ENCODE peak calls at places on chromosomes 2 and 18, in four cellular contexts. One of them, this sample, is unnamed.

GRCh38 chr2:191178806-191179514 is 28.2 kb upstream of the STAT4 start:
- DNase-seq in stimulated activated naive CD8-positive, alpha-beta T cell treated with anti-CD3 and anti-CD28 coated beads, Interleukin-15, amount 100 ng/mL, for 72 hours: no peak
- DNase-seq in transverse colon: no peak
- DNase-seq in GM12865: peak
- DNase-seq in this sample: no peak

GRCh38 chr2:70672990-70673647 is 94.9 kb downstream of the ADD2 start:
- DNase-seq in transverse colon: no peak
- DNase-seq in GM12865: no peak
- DNase-seq in stimulated activated naive CD8-positive, alpha-beta T cell treated with anti-CD3 and anti-CD28 coated beads, Interleukin-15, amount 100 ng/mL, for 72 hours: no peak
- DNase-seq in this sample: no peak

GRCh38 chr2:57965219-57965618 is 81.4 kb upstream of the VRK2 start:
- DNase-seq in transverse colon: no peak
- DNase-seq in stimulated activated naive CD8-positive, alpha-beta T cell treated with anti-CD3 and anti-CD28 coated beads, Interleukin-15, amount 100 ng/mL, for 72 hours: no peak
- DNase-seq in GM12865: no peak
- DNase-seq in this sample: no peak

GRCh38 chr18:74040008-74040407 is 107.6 kb downstream of the FBXO15 start:
- DNase-seq in transverse colon: no peak
- DNase-seq in stimulated activated naive CD8-positive, alpha-beta T cell treated with anti-CD3 and anti-CD28 coated beads, Interleukin-15, amount 100 ng/mL, for 72 hours: no peak
- DNase-seq in GM12865: no peak
- DNase-seq in this sample: no peak

GRCh38 chr2:98601532-98602132 is 6.7 kb downstream of the COA5 start:
- DNase-seq in transverse colon: no peak
- DNase-seq in GM12865: peak
- DNase-seq in stimulated activated naive CD8-positive, alpha-beta T cell treated with anti-CD3 and anti-CD28 coated beads, Interleukin-15, amount 100 ng/mL, for 72 hours: peak
- DNase-seq in this sample: peak

GRCh38 chr2:120709608-120710041 is 26.0 kb upstream of the GLI2 start:
- DNase-seq in GM12865: no peak
- DNase-seq in stimulated activated naive CD8-positive, alpha-beta T cell treated with anti-CD3 and anti-CD28 coated beads, Interleukin-15, amount 100 ng/mL, for 72 hours: no peak
- DNase-seq in transverse colon: no peak
- DNase-seq in this sample: no peak

GRCh38 chr18:23799540-23799939 is 110.3 kb downstream of the LAMA3 start:
- DNase-seq in stimulated activated naive CD8-positive, alpha-beta T cell treated with anti-CD3 and anti-CD28 coated beads, Interleukin-15, amount 100 ng/mL, for 72 hours: no peak
- DNase-seq in transverse colon: no peak
- DNase-seq in GM12865: no peak
- DNase-seq in this sample: no peak

GRCh38 chr18:24413148-24413547 is 13.3 kb upstream of the IMPACT start:
- DNase-seq in GM12865: no peak
- DNase-seq in transverse colon: no peak
- DNase-seq in stimulated activated naive CD8-positive, alpha-beta T cell treated with anti-CD3 and anti-CD28 coated beads, Interleukin-15, amount 100 ng/mL, for 72 hours: no peak
- DNase-seq in this sample: no peak

GRCh38 chr2:180571559-180571958 is 408.8 kb upstream of the UBE2E3 start:
- DNase-seq in GM12865: no peak
- DNase-seq in transverse colon: no peak
- DNase-seq in stimulated activated naive CD8-positive, alpha-beta T cell treated with anti-CD3 and anti-CD28 coated beads, Interleukin-15, amount 100 ng/mL, for 72 hours: no peak
- DNase-seq in this sample: no peak

GRCh38 chr18:59344990-59345389 is 14.1 kb downstream of the LMAN1 start:
- DNase-seq in stimulated activated naive CD8-positive, alpha-beta T cell treated with anti-CD3 and anti-CD28 coated beads, Interleukin-15, amount 100 ng/mL, for 72 hours: no peak
- DNase-seq in transverse colon: no peak
- DNase-seq in GM12865: no peak
- DNase-seq in this sample: no peak

GRCh38 chr2:112623913-112624777 is 21.6 kb upstream of the SLC20A1 start:
- DNase-seq in stimulated activated naive CD8-positive, alpha-beta T cell treated with anti-CD3 and anti-CD28 coated beads, Interleukin-15, amount 100 ng/mL, for 72 hours: peak
- DNase-seq in GM12865: peak
- DNase-seq in transverse colon: peak
- DNase-seq in this sample: no peak

GRCh38 chr2:42601076-42601475 is 32.6 kb downstream of the MTA3 start:
- DNase-seq in stimulated activated naive CD8-positive, alpha-beta T cell treated with anti-CD3 and anti-CD28 coated beads, Interleukin-15, amount 100 ng/mL, for 72 hours: no peak
- DNase-seq in transverse colon: no peak
- DNase-seq in GM12865: no peak
- DNase-seq in this sample: no peak

GRCh38 chr2:111671426-111672150 is 212.4 kb downstream of the ANAPC1 start:
- DNase-seq in transverse colon: peak
- DNase-seq in stimulated activated naive CD8-positive, alpha-beta T cell treated with anti-CD3 and anti-CD28 coated beads, Interleukin-15, amount 100 ng/mL, for 72 hours: no peak
- DNase-seq in GM12865: peak
- DNase-seq in this sample: peak

GRCh38 chr2:71684226-71685072 is 231.1 kb downstream of the DYSF start:
- DNase-seq in stimulated activated naive CD8-positive, alpha-beta T cell treated with anti-CD3 and anti-CD28 coated beads, Interleukin-15, amount 100 ng/mL, for 72 hours: no peak
- DNase-seq in transverse colon: no peak
- DNase-seq in GM12865: no peak
- DNase-seq in this sample: no peak

GRCh38 chr2:86193901-86194567 is 1.2 kb downstream of the IMMT start:
- DNase-seq in stimulated activated naive CD8-positive, alpha-beta T cell treated with anti-CD3 and anti-CD28 coated beads, Interleukin-15, amount 100 ng/mL, for 72 hours: no peak
- DNase-seq in transverse colon: no peak
- DNase-seq in GM12865: no peak
- DNase-seq in this sample: peak

GRCh38 chr2:317501-318424 is 29.9 kb upstream of the ALKAL2 start:
- DNase-seq in transverse colon: no peak
- DNase-seq in GM12865: peak
- DNase-seq in stimulated activated naive CD8-positive, alpha-beta T cell treated with anti-CD3 and anti-CD28 coated beads, Interleukin-15, amount 100 ng/mL, for 72 hours: peak
- DNase-seq in this sample: no peak

GRCh38 chr2:149068996-149069888 is 30.7 kb downstream of the LYPD6B start:
- DNase-seq in stimulated activated naive CD8-positive, alpha-beta T cell treated with anti-CD3 and anti-CD28 coated beads, Interleukin-15, amount 100 ng/mL, for 72 hours: no peak
- DNase-seq in GM12865: no peak
- DNase-seq in transverse colon: no peak
- DNase-seq in this sample: no peak

This sample was measured in OCI-LY7.